ENCODE peak calls at places on chromosomes 1 and 21, in six cellular contexts. C, L, Z, F, E and O are unnamed samples. For H3K27me3 and H3K4me1, the result is how much of the 10 kb centered on the place peaks cover.

GRCh38 chr1:51559501-51559900 is 40.4 kb upstream of the EPS15 start:
- DNase-seq in C (no peak), F (no peak), L (peak), E (no peak), Z (no peak), O (no peak)

GRCh38 chr1:151897861-151898468 is 11.3 kb downstream of the THEM4 start:
- DNase-seq in C (no peak), Z (no peak), L (no peak), E (no peak), F (no peak), O (no peak)

GRCh38 chr1:5744911-5745431 is 247.3 kb downstream of the NPHP4 start:
- DNase-seq in E (no peak), F (no peak), L (no peak), Z (peak), C (no peak), O (no peak)

GRCh38 chr1:228008391-228009115 is 1.8 kb downstream of the WNT3A start:
- DNase-seq in E (no peak), F (no peak), Z (peak), L (peak), C (no peak), O (no peak)

GRCh38 chr1:169704797-169705196 is 6.6 kb downstream of the SELL start:
- DNase-seq in C (no peak), E (no peak), L (no peak), F (no peak), Z (no peak), O (no peak)

GRCh38 chr1:202648822-202649221 is 61.4 kb downstream of the SYT2 start:
- DNase-seq in E (no peak), L (no peak), F (no peak), Z (peak), C (no peak), O (no peak)

GRCh38 chr1:16014509-16015482 is 3.0 kb downstream of the HSPB7 start:
- DNase-seq in L (no peak), C (no peak), E (no peak), F (peak), Z (no peak), O (peak)

GRCh38 chr21:43694437-43695079 is 24.4 kb upstream of the PDXK start:
- DNase-seq in E (no peak), F (no peak), C (no peak), L (no peak), Z (peak), O (no peak)

GRCh38 chr21:22020221-22020620 is 1022.0 kb downstream of the NCAM2 start:
- DNase-seq in Z (no peak), F (no peak), C (no peak), L (peak), E (no peak), O (no peak)

GRCh38 chr1:230977781-230978490 is 725 bp downstream of the TTC13 start:
- DNase-seq in C (no peak), E (no peak), L (peak), F (peak), Z (no peak), O (peak)
- H3K27me3 ChIP-seq in C (under half), E (under half), L (half or more), F (under half), Z (under half), O (under half)

GRCh38 chr1:157652859-157653493 is 47.6 kb downstream of the FCRL3 start:
- DNase-seq in Z (no peak), E (no peak), F (no peak), C (no peak), L (no peak), O (no peak)
- H3K4me1 ChIP-seq in Z (under half), E (under half), F (under half), C (under half), L (under half), O (under half)

GRCh38 chr1:28369518-28370219 is at the start of gene PHACTR4:
- DNase-seq in E (peak), C (peak), Z (peak), F (peak), L (peak), O (peak)
- TF ChIP-seq CTCF in E (no peak), C (no peak), Z (no peak), F (no peak), L (no peak), O (no peak)

DNA sequence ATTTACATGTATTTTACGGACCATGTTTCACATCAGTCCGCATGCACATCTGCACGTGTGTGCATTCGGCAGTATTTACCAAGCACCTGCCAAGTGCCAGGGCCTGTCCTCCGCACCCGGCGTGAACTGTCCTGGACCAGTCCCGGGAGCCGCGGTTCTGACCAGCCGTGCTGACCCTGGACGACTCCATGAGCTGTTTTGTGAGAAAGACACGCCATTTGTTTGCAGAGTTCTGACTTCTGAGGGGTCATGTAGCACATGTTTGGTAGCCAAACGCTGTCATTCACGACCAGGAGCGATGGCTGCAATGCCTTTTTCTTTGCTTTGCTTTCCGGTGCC is 3.3 kb upstream of the OLIG2 start:
- DNase-seq in Z (no peak), E (no peak), F (no peak), L (no peak), C (no peak), O (no peak)
- H3K27me3 ChIP-seq in Z (half or more), E (half or more), F (half or more), L (half or more), C (half or more), O (half or more)

GRCh38 chr1:221071761-221072160 is 192.5 kb downstream of the HLX start:
- DNase-seq in Z (no peak), E (no peak), F (no peak), C (no peak), L (no peak), O (no peak)
- H3K4me1 ChIP-seq in Z (half or more), E (under half), F (under half), C (under half), L (under half), O (under half)

DNA sequence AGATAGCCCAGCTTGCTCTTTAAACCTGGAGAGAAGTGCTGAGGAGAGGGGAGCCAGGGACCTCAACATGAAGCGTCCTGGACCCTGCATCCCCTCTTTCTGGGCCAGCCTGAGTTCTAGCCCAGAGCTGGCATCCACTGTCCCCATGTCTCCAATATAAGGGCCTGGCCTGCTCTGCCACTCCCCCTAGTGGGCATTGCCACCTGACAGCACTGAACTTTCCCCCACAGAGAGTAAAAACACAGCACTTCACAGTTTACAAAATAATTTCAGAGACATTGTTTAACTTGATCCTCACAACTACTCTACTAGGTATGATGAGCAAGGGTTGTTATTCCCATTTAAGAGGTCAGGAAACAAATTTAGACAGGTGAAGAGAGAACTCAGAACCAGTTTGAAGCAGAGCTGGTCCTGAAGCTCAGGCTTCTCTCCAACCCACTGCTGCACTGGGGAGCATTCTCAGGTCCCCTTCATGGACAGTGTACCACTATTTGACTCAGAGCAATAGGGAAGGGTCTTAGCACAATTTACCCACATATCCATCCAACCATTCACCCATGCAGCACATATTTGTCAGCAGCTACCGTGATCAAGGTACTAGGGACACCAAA is 151.2 kb downstream of the DMRTA2 start:
- DNase-seq in C (peak), E (no peak), F (peak), Z (no peak), L (peak), O (peak)
- TF ChIP-seq CTCF in C (peak), E (peak), F (no peak), Z (peak), L (peak), O (peak)

GRCh38 chr1:94894630-94895029 is 32.3 kb downstream of the CNN3 start:
- DNase-seq in L (peak), E (no peak), C (no peak), Z (no peak), F (no peak), O (no peak)

GRCh38 chr1:94895518-94895917 is 31.4 kb downstream of the CNN3 start:
- DNase-seq in E (no peak), C (no peak), L (no peak), Z (no peak), F (no peak), O (no peak)

GRCh38 chr1:94888201-94888600 is 38.7 kb downstream of the CNN3 start:
- DNase-seq in E (no peak), L (no peak), Z (no peak), F (no peak), C (no peak), O (no peak)

GRCh38 chr1:94887603-94888171 is 39.2 kb downstream of the CNN3 start:
- DNase-seq in Z (no peak), C (no peak), E (no peak), L (peak), F (no peak), O (no peak)

DNA sequence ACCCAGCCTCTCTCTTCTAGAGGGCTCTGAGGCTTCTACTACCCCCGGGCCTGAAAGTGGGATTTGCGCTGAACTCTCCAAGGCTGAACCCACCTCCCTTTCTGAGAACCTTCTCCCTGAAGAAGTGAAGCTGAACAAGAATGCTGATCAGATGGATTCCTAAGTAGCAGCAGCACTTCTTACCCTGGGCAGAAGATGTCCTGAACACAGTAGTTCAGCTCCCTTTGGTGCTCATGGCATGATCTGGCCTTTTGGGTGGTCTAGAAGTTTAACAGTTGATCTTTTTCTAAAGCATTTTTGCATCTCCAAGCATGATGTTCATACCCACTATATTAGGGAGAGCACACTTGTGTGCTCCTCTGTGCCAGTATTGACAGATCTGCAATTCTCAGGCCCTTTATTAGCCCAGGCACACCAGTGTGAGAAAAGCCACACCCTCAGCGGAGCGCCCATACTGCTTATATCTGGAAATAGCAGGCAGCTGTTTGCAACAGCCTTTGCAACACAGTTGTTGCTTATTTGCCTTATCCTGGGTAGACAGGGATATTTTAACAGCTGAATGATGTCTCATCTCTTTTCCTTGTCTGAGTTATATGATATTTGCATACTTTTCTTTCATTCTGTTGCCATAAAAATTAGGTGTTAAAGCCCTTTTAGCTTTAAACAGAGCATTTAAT is 34.2 kb downstream of the CNN3 start:
- DNase-seq in L (no peak), C (no peak), F (no peak), Z (no peak), E (no peak), O (no peak)
- H3K27me3 ChIP-seq in L (under half), C (under half), F (under half), Z (under half), E (under half), O (under half)

GRCh38 chr1:208213786-208214185 is 30.4 kb downstream of the PLXNA2 start:
- DNase-seq in Z (no peak), L (no peak), E (no peak), C (peak), F (peak), O (no peak)
- H3K4me1 ChIP-seq in Z (under half), L (under half), E (under half), C (half or more), F (half or more), O (under half)

GRCh38 chr1:224613486-224613885 is 2.6 kb upstream of the CNIH3 start:
- DNase-seq in F (no peak), Z (no peak), C (no peak), E (no peak), L (no peak), O (no peak)

GRCh38 chr1:224619209-224619608 is 3.1 kb downstream of the CNIH3 start:
- DNase-seq in L (no peak), Z (no peak), C (no peak), E (no peak), F (no peak), O (no peak)

GRCh38 chr1:224617410-224618361 is 1.6 kb downstream of the CNIH3 start:
- DNase-seq in C (no peak), Z (no peak), F (no peak), E (no peak), L (peak), O (no peak)

GRCh38 chr1:224616761-224617409 is 768 bp downstream of the CNIH3 start:
- DNase-seq in Z (no peak), E (no peak), L (peak), C (no peak), F (no peak), O (no peak)

GRCh38 chr1:224615861-224616760 is at the start of gene CNIH3:
- DNase-seq in E (no peak), C (no peak), F (no peak), Z (peak), L (peak), O (peak)
- TF ChIP-seq CTCF in E (no peak), C (no peak), F (no peak), Z (no peak), L (no peak), O (no peak)